ENCODE peak calls at places on chromosomes 2 and 18, in four cellular contexts. P is islet precursor cell; J is activated T-helper 1 cell treated with anti-CD3 and anti-CD28 coated beads, Interleukin-2, amount 50 U/mL, for 16 hours; R is GM19239. Q is an unnamed sample.

GRCh38 chr2:151947524-151948165 is 119.4 kb upstream of the ARL5A start:
- DNase-seq in J (no peak), P (no peak), R (no peak), Q (no peak)

GRCh38 chr2:125456851-125457250 is 1199.1 kb upstream of the GYPC start:
- DNase-seq in R (no peak), J (no peak), P (no peak), Q (no peak)

GRCh38 chr18:45958730-45959129 is 8.4 kb downstream of the EPG5 start:
- DNase-seq in P (no peak), R (no peak), J (no peak), Q (no peak)

GRCh38 chr18:49021433-49022129 is 70.8 kb upstream of the SMAD7 start:
- DNase-seq in J (no peak), R (peak), P (peak), Q (peak)

GRCh38 chr2:46801731-46802664 is 113.6 kb downstream of the MCFD2 start:
- DNase-seq in R (no peak), P (no peak), J (no peak), Q (no peak)

GRCh38 chr2:232438951-232439757 is 16.8 kb upstream of the ALPI start:
- DNase-seq in J (no peak), P (peak), R (no peak), Q (no peak)

GRCh38 chr2:46410273-46411244 is 68.8 kb upstream of the TMEM247 start:
- DNase-seq in P (no peak), R (no peak), J (no peak), Q (no peak)

GRCh38 chr18:21851327-21851961 is 110.9 kb downstream of the MIB1 start:
- DNase-seq in J (no peak), P (no peak), R (no peak), Q (peak)

GRCh38 chr2:224802407-224802806 is 86.2 kb upstream of the CCDC195 start:
- DNase-seq in R (no peak), P (peak), J (no peak), Q (no peak)

GRCh38 chr2:241848761-241849615 is 9.7 kb downstream of the PDCD1 start:
- DNase-seq in J (no peak), R (no peak), P (peak), Q (no peak)

GRCh38 chr2:54606393-54606973 is 117.0 kb upstream of the EML6 start:
- DNase-seq in J (no peak), R (no peak), P (peak), Q (no peak)

Q was measured in GM13977.